ENCODE peak calls at places on chromosomes 2 and 18, in four cellular contexts. One of them, this sample, is unnamed.

GRCh38 chr2:200119236-200119635 is 163.9 kb downstream of the MAIP1 start:
- DNase-seq in endothelial cell of umbilical vein: no peak
- DNase-seq in amygdala: no peak
- DNase-seq in psoas muscle: no peak
- DNase-seq in this sample: peak

GRCh38 chr2:1609706-1610485 is 134.4 kb downstream of the PXDN start:
- DNase-seq in amygdala: no peak
- DNase-seq in endothelial cell of umbilical vein: no peak
- DNase-seq in psoas muscle: no peak
- DNase-seq in this sample: no peak

GRCh38 chr2:239544141-239544800 is 143.5 kb upstream of the HDAC4 start:
- DNase-seq in psoas muscle: no peak
- DNase-seq in endothelial cell of umbilical vein: no peak
- DNase-seq in amygdala: no peak
- DNase-seq in this sample: no peak

GRCh38 chr2:226583715-226584114 is 215.9 kb downstream of the IRS1 start:
- DNase-seq in psoas muscle: no peak
- DNase-seq in amygdala: no peak
- DNase-seq in endothelial cell of umbilical vein: peak
- DNase-seq in this sample: peak

GRCh38 chr2:227717687-227718567 is at the start of gene SLC19A3:
- DNase-seq in psoas muscle: peak
- DNase-seq in endothelial cell of umbilical vein: peak
- DNase-seq in amygdala: peak
- DNase-seq in this sample: peak

GRCh38 chr2:157785200-157785599 is 90.9 kb downstream of the ACVR1 start:
- DNase-seq in endothelial cell of umbilical vein: peak
- DNase-seq in amygdala: no peak
- DNase-seq in psoas muscle: no peak
- DNase-seq in this sample: peak

GRCh38 chr18:63410792-63411191 is 11.5 kb downstream of the VPS4B start:
- DNase-seq in endothelial cell of umbilical vein: peak
- DNase-seq in amygdala: no peak
- DNase-seq in psoas muscle: no peak
- DNase-seq in this sample: peak

GRCh38 chr2:10030311-10030736 is 13.0 kb upstream of the KLF11 start:
- DNase-seq in psoas muscle: no peak
- DNase-seq in amygdala: no peak
- DNase-seq in endothelial cell of umbilical vein: no peak
- DNase-seq in this sample: no peak

GRCh38 chr18:24560511-24560981 is 100.1 kb downstream of the HRH4 start:
- DNase-seq in psoas muscle: no peak
- DNase-seq in amygdala: no peak
- DNase-seq in endothelial cell of umbilical vein: no peak
- DNase-seq in this sample: no peak

GRCh38 chr18:12287684-12288405 is 20.2 kb upstream of the TUBB6 start:
- DNase-seq in endothelial cell of umbilical vein: peak
- DNase-seq in amygdala: no peak
- DNase-seq in psoas muscle: peak
- DNase-seq in this sample: peak

GRCh38 chr2:113002677-113003076 is 2.6 kb upstream of the IL36A start:
- DNase-seq in amygdala: no peak
- DNase-seq in endothelial cell of umbilical vein: no peak
- DNase-seq in psoas muscle: no peak
- DNase-seq in this sample: no peak

GRCh38 chr2:204722207-204722606 is 176.9 kb downstream of the PARD3B start:
- DNase-seq in amygdala: no peak
- DNase-seq in psoas muscle: no peak
- DNase-seq in endothelial cell of umbilical vein: no peak
- DNase-seq in this sample: no peak